ENCODE peak calls at places on chromosomes 7 and 10, in six cellular contexts. P, L, J, U, A and D are unnamed samples.

GRCh38 chr10:11036424-11037011 is 18.8 kb downstream of the CELF2 start:
- DNase-seq in A (no peak), U (peak; percentile 48), J (no peak), L (peak; percentile 69), P (peak; percentile 36), D (no peak)

GRCh38 chr7:80596933-80597517 is 41.4 kb upstream of the CD36 start:
- DNase-seq in L (no peak), A (no peak), J (no peak), P (no peak), U (no peak), D (no peak)

GRCh38 chr10:69769395-69769989 is 32.2 kb upstream of the COL13A1 start:
- DNase-seq in U (peak; percentile 89), L (peak; percentile 72), J (no peak), A (peak; percentile 33), P (no peak), D (no peak)

GRCh38 chr10:71344154-71344915 is 25.3 kb downstream of the SLC29A3 start:
- DNase-seq in A (no peak), U (no peak), J (no peak), P (no peak), L (no peak), D (no peak)

GRCh38 chr7:29463504-29464158 is 100.0 kb upstream of the PRR15 start:
- DNase-seq in L (no peak), P (no peak), U (peak; percentile 46), A (no peak), J (no peak), D (no peak)

GRCh38 chr7:21023841-21024502 is 237.3 kb upstream of the SP8 start:
- DNase-seq in P (no peak), A (no peak), L (no peak), J (no peak), U (peak; percentile 8), D (no peak)

GRCh38 chr7:17772581-17773288 is 167.6 kb downstream of the SNX13 start:
- DNase-seq in U (no peak), J (no peak), L (peak; percentile 11), A (no peak), P (no peak), D (no peak)

GRCh38 chr7:112981966-112982365 is 104.7 kb downstream of the GPR85 start:
- DNase-seq in A (no peak), L (peak; percentile 10), P (no peak), J (no peak), U (no peak), D (no peak)

GRCh38 chr10:24947304-24948097 is 4.9 kb downstream of the PRTFDC1 start:
- DNase-seq in U (peak; percentile 67), L (peak; percentile 76), P (no peak), A (no peak), J (no peak), D (no peak)

GRCh38 chr10:117541405-117541908 is 1.1 kb upstream of the EMX2 start:
- DNase-seq in P (no peak), U (no peak), A (peak; percentile 87), L (peak; percentile 41), J (no peak), D (no peak)

GRCh38 chr7:44227911-44228310 is 27.1 kb downstream of the YKT6 start:
- DNase-seq in L (no peak), J (no peak), P (no peak), U (no peak), A (no peak), D (no peak)

GRCh38 chr10:14750900-14751575 is 23.7 kb downstream of the FAM107B start:
- DNase-seq in L (no peak), P (no peak), A (no peak), U (no peak), J (no peak), D (no peak)

GRCh38 chr10:10235003-10235402 is 782.7 kb upstream of the CELF2 start:
- DNase-seq in L (no peak), A (no peak), P (no peak), J (no peak), U (no peak), D (no peak)

GRCh38 chr10:131560726-131561390 is 249.3 kb upstream of the TCERG1L start:
- DNase-seq in U (no peak), A (no peak), J (no peak), P (no peak), L (no peak), D (no peak)

GRCh38 chr10:12872577-12872976 is 128.9 kb downstream of the CCDC3 start:
- DNase-seq in P (no peak), U (no peak), A (no peak), L (no peak), J (no peak), D (no peak)

GRCh38 chr10:34024708-34025425 is 690.4 kb upstream of the NRP1 start:
- DNase-seq in P (no peak), A (no peak), U (peak; percentile 70), J (no peak), L (peak; percentile 37), D (no peak)

GRCh38 chr7:4247106-4247876 is 434.8 kb upstream of the FOXK1 start:
- DNase-seq in P (no peak), L (no peak), A (no peak), J (no peak), U (no peak), D (no peak)

GRCh38 chr7:90709501-90710465 is 113.7 kb downstream of the CDK14 start:
- DNase-seq in A (peak; percentile 33), J (no peak), L (peak; percentile 71), P (no peak), U (peak; percentile 28), D (no peak)

GRCh38 chr7:95102662-95103061 is 195.3 kb downstream of the PPP1R9A start:
- DNase-seq in J (no peak), U (peak; percentile 87), A (no peak), P (no peak), L (no peak), D (no peak)

GRCh38 chr10:124917939-124918830 is 23.7 kb upstream of the ZRANB1 start:
- DNase-seq in J (no peak), U (peak; percentile 65), P (no peak), A (no peak), L (peak; percentile 68), D (no peak)

GRCh38 chr7:139047970-139048369 is 12.1 kb upstream of the ZC3HAV1L start:
- DNase-seq in L (no peak), U (no peak), A (no peak), J (no peak), P (no peak), D (no peak)

GRCh38 chr10:44973323-44974081 is 5.1 kb downstream of the DEPP1 start:
- DNase-seq in P (no peak), U (no peak), L (peak; percentile 46), A (no peak), J (no peak), D (no peak)

DNA sequence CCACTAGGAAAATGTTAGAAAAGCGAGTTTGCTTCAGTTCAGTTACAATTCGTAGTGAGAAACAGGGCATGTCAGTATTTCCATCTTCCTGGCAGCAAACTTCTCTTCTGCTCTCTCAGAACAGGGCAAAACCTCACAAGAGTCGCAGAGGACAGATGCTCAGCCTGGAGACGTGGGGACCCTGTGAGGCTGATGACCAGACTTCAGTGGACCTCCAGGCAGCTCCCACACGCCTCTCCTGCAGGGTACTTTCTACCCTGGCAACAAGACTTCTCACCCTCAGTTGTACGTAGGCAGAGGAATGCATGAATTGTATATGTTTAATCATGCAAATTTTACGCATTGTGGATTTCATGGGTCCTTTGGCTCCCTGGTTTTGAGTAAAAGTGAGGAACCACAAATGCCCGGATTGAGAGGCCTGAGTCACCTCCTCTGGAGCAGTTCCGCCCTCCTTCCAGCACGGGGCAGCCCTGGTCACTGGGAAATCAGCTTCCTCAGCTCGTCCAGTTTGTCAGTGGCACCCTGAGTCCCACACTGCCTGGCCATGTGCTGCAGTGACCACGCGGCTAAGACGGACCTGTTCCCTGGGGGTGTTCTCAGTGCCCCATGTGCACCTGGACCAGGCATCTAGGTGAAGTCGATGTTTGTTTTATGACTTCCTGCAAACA is 165.3 kb downstream of the TNS3 start:
- DNase-seq in L (no peak), A (no peak), P (no peak), J (no peak), U (peak; percentile 22), D (no peak)
- TF ChIP-seq CTCF in L (no peak), A (no peak), P (no peak), J (no peak), U (no peak), D (no peak)

GRCh38 chr7:149615690-149616270 is 118.2 kb upstream of the ZNF746 start:
- DNase-seq in J (no peak), U (no peak), A (no peak), P (no peak), L (no peak), D (no peak)
- TF ChIP-seq CTCF in J (no peak), U (no peak), A (no peak), P (no peak), L (no peak), D (no peak)

DNA sequence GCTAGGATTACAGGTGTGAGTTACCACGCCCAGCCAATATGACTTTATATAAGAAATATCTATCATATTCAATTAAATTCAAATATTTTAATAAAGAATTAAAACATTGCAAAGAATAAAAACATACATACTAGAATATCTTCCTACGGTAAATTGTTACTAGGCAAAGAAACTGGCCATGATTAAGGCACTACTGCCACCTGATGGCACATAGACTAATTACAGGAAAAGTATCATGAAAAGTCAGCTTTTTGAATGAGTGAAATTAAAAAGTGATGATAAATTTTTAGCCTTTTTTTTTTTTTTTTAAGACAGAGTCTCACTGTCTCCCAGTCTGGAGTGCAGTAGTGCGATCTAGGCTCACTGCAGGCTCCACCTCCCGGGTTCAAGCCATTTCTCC is 30.9 kb downstream of the MRPS33 start:
- DNase-seq in P (no peak), U (peak; percentile 64), J (no peak), L (no peak), A (no peak), D (no peak)
- TF ChIP-seq CTCF in P (peak; percentile 55), U (peak; percentile 65), J (no peak), L (peak; percentile 19), A (no peak), D (no peak)

GRCh38 chr7:8436965-8437364 is 3.6 kb downstream of the NXPH1 start:
- DNase-seq in U (peak; percentile 69), J (no peak), P (peak; percentile 55), A (no peak), L (peak; percentile 7), D (no peak)
- TF ChIP-seq CTCF in U (peak; percentile 91), J (peak; percentile 32), P (peak; percentile 82), A (no peak), L (peak; percentile 64), D (no peak)

GRCh38 chr10:79031723-79032122 is 37.0 kb upstream of the ZMIZ1 start:
- DNase-seq in A (no peak), P (no peak), L (no peak), U (no peak), J (no peak), D (no peak)
- TF ChIP-seq CTCF in A (no peak), P (no peak), L (no peak), U (no peak), J (no peak), D (no peak)